ENCODE peak calls at places on chromosome 20, in six cellular contexts. One of them, this sample, is unnamed.

GRCh38 chr20:53598140-53599038 is 4.8 kb upstream of the ZNF217 start:
- DNase-seq in K562: no peak
- DNase-seq in HepG2: no peak
- DNase-seq in A549: no peak
- DNase-seq in WTC11: no peak
- DNase-seq in H1: peak
- DNase-seq in this sample: no peak

GRCh38 chr20:64107736-64108457 is 532 bp upstream of the NPBWR2 start:
- DNase-seq in K562: peak
- DNase-seq in HepG2: no peak
- DNase-seq in A549: no peak
- DNase-seq in WTC11: peak
- DNase-seq in H1: peak
- DNase-seq in this sample: no peak

GRCh38 chr20:62241501-62241900 is 3.2 kb downstream of the OSBPL2 start:
- DNase-seq in K562: no peak
- DNase-seq in HepG2: no peak
- DNase-seq in A549: no peak
- DNase-seq in WTC11: no peak
- DNase-seq in H1: no peak
- DNase-seq in this sample: no peak

GRCh38 chr20:15045246-15045645 is 707.8 kb upstream of the FLRT3 start:
- DNase-seq in K562: no peak
- DNase-seq in HepG2: no peak
- DNase-seq in A549: no peak
- DNase-seq in WTC11: no peak
- DNase-seq in H1: no peak
- DNase-seq in this sample: no peak

GRCh38 chr20:57106030-57106682 is 160.3 kb downstream of the BMP7 start:
- DNase-seq in K562: peak
- DNase-seq in HepG2: no peak
- DNase-seq in A549: no peak
- DNase-seq in WTC11: no peak
- DNase-seq in H1: no peak
- DNase-seq in this sample: no peak

GRCh38 chr20:62512812-62513211 is 37.0 kb upstream of the GATA5 start:
- DNase-seq in K562: no peak
- DNase-seq in HepG2: no peak
- DNase-seq in A549: no peak
- DNase-seq in WTC11: no peak
- DNase-seq in H1: no peak
- DNase-seq in this sample: no peak

GRCh38 chr20:24382330-24382729 is 87.1 kb upstream of the SYNDIG1 start:
- DNase-seq in K562: no peak
- DNase-seq in HepG2: no peak
- DNase-seq in A549: no peak
- DNase-seq in WTC11: no peak
- DNase-seq in H1: no peak
- DNase-seq in this sample: no peak

GRCh38 chr20:51574248-51575033 is 31.9 kb upstream of the NFATC2 start:
- DNase-seq in K562: no peak
- DNase-seq in HepG2: no peak
- DNase-seq in A549: no peak
- DNase-seq in WTC11: no peak
- DNase-seq in H1: no peak
- DNase-seq in this sample: no peak

GRCh38 chr20:8616792-8617191 is 452.1 kb upstream of the PLCB4 start:
- DNase-seq in K562: no peak
- DNase-seq in HepG2: no peak
- DNase-seq in A549: no peak
- DNase-seq in WTC11: no peak
- DNase-seq in H1: no peak
- DNase-seq in this sample: no peak

GRCh38 chr20:2118783-2119182 is 17.2 kb downstream of the STK35 start:
- DNase-seq in K562: peak
- DNase-seq in HepG2: no peak
- DNase-seq in A549: no peak
- DNase-seq in WTC11: no peak
- DNase-seq in H1: no peak
- DNase-seq in this sample: no peak

GRCh38 chr20:18496042-18496441 is 983 bp downstream of the RBBP9 start:
- DNase-seq in K562: no peak
- DNase-seq in HepG2: no peak
- DNase-seq in A549: no peak
- DNase-seq in WTC11: no peak
- DNase-seq in H1: no peak
- DNase-seq in this sample: peak

GRCh38 chr20:56527521-56527920 is 3.0 kb downstream of the FAM209A start:
- DNase-seq in K562: no peak
- DNase-seq in HepG2: no peak
- DNase-seq in A549: no peak
- DNase-seq in WTC11: no peak
- DNase-seq in H1: no peak
- DNase-seq in this sample: no peak

GRCh38 chr20:2521369-2522305 is 12.9 kb upstream of the ZNF343 start:
- DNase-seq in K562: peak
- DNase-seq in HepG2: peak
- DNase-seq in A549: peak
- DNase-seq in WTC11: peak
- DNase-seq in H1: peak
- DNase-seq in this sample: peak

GRCh38 chr20:9250511-9250910 is 181.6 kb downstream of the PLCB4 start:
- DNase-seq in K562: no peak
- DNase-seq in HepG2: no peak
- DNase-seq in A549: no peak
- DNase-seq in WTC11: no peak
- DNase-seq in H1: no peak
- DNase-seq in this sample: no peak

GRCh38 chr20:62080249-62080993 is 14.7 kb upstream of the TAF4 start:
- DNase-seq in K562: no peak
- DNase-seq in HepG2: no peak
- DNase-seq in A549: no peak
- DNase-seq in WTC11: no peak
- DNase-seq in H1: no peak
- DNase-seq in this sample: no peak

GRCh38 chr20:23147964-23148720 is 62.0 kb upstream of the CD93 start:
- DNase-seq in K562: peak
- DNase-seq in HepG2: peak
- DNase-seq in A549: peak
- DNase-seq in WTC11: no peak
- DNase-seq in H1: no peak
- DNase-seq in this sample: peak

GRCh38 chr20:37914672-37915433 is 11.9 kb downstream of the VSTM2L start:
- DNase-seq in K562: no peak
- DNase-seq in HepG2: peak
- DNase-seq in A549: no peak
- DNase-seq in WTC11: peak
- DNase-seq in H1: peak
- DNase-seq in this sample: no peak

GRCh38 chr20:10986586-10986985 is 312.8 kb upstream of the JAG1 start:
- DNase-seq in K562: no peak
- DNase-seq in HepG2: no peak
- DNase-seq in A549: no peak
- DNase-seq in WTC11: no peak
- DNase-seq in H1: no peak
- DNase-seq in this sample: no peak
- TF ChIP-seq JUN in K562: no peak
- TF ChIP-seq JUN in HepG2: no peak
- TF ChIP-seq JUN in A549: no peak
- TF ChIP-seq JUN in WTC11: no peak
- TF ChIP-seq JUN in H1: no peak
- TF ChIP-seq JUN in this sample: no peak

GRCh38 chr20:50054626-50055511 is 58.1 kb downstream of the UBE2V1 start:
- DNase-seq in K562: no peak
- DNase-seq in HepG2: peak
- DNase-seq in A549: no peak
- DNase-seq in WTC11: no peak
- DNase-seq in H1: no peak
- DNase-seq in this sample: no peak
- TF ChIP-seq JUN in K562: no peak
- TF ChIP-seq JUN in HepG2: no peak
- TF ChIP-seq JUN in A549: no peak
- TF ChIP-seq JUN in WTC11: no peak
- TF ChIP-seq JUN in H1: no peak
- TF ChIP-seq JUN in this sample: no peak

DNA sequence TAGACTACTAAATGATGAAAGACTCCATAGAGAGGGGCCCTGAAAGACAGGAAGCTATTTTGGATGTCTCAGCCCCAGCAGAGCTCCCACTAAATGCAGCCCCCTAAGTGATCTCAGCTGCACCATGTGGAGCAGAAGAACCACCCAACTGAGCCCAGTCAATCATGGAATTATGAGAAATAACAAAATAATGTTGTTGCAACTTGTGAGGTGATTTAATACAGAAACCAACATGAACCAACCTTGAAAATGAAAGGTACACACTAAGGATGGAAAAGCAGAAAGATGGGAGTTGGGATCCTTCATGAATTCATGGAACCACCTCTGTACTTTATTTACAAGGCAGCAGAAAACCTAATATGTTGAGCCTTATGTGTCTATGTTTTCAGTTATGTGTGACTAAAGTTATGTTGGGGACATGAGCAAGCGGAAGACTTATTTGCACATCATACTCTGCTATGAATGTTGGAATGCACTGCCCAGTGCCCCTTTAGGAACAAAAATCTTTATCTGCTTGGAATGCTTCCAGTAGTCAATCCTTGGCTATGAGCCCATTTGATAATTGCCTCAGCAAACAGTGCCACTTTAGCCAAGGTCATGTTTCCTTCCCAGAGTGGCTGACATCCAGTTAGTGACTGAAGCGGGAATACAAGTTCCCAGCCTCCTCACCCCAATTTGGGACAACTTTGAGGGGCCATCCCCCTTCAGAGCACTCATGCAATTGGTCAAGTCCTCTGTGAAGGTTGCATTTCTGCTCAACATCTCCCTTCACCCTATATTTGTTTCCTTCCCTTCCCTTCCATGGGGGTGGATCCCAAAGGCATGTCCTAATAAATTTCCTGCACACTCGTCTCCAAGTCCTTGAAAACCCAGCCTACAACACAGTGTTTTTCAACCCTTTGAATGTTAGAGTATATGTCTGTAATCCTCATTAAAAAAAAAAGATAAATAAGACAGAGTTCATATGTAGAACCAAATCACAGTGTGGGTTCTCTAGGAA is 18.4 kb downstream of the TP53RK start:
- DNase-seq in K562: no peak
- DNase-seq in HepG2: peak
- DNase-seq in A549: no peak
- DNase-seq in WTC11: no peak
- DNase-seq in H1: no peak
- DNase-seq in this sample: no peak
- TF ChIP-seq JUN in K562: no peak
- TF ChIP-seq JUN in HepG2: no peak
- TF ChIP-seq JUN in A549: no peak
- TF ChIP-seq JUN in WTC11: no peak
- TF ChIP-seq JUN in H1: no peak
- TF ChIP-seq JUN in this sample: no peak

GRCh38 chr20:59322813-59323469 is 22.5 kb downstream of the EDN3 start:
- DNase-seq in K562: no peak
- DNase-seq in HepG2: no peak
- DNase-seq in A549: no peak
- DNase-seq in WTC11: no peak
- DNase-seq in H1: no peak
- DNase-seq in this sample: no peak

GRCh38 chr20:59322101-59322500 is 21.7 kb downstream of the EDN3 start:
- DNase-seq in K562: no peak
- DNase-seq in HepG2: no peak
- DNase-seq in A549: no peak
- DNase-seq in WTC11: no peak
- DNase-seq in H1: no peak
- DNase-seq in this sample: no peak

GRCh38 chr20:59320850-59321631 is 20.6 kb downstream of the EDN3 start:
- DNase-seq in K562: no peak
- DNase-seq in HepG2: no peak
- DNase-seq in A549: no peak
- DNase-seq in WTC11: no peak
- DNase-seq in H1: no peak
- DNase-seq in this sample: no peak

GRCh38 chr20:59326188-59326587 is 25.8 kb downstream of the EDN3 start:
- DNase-seq in K562: no peak
- DNase-seq in HepG2: no peak
- DNase-seq in A549: no peak
- DNase-seq in WTC11: no peak
- DNase-seq in H1: no peak
- DNase-seq in this sample: no peak

GRCh38 chr20:59324441-59324840 is 24.0 kb downstream of the EDN3 start:
- DNase-seq in K562: no peak
- DNase-seq in HepG2: no peak
- DNase-seq in A549: no peak
- DNase-seq in WTC11: no peak
- DNase-seq in H1: no peak
- DNase-seq in this sample: no peak
- TF ChIP-seq JUN in K562: no peak
- TF ChIP-seq JUN in HepG2: no peak
- TF ChIP-seq JUN in A549: no peak
- TF ChIP-seq JUN in WTC11: no peak
- TF ChIP-seq JUN in H1: no peak
- TF ChIP-seq JUN in this sample: no peak

DNA sequence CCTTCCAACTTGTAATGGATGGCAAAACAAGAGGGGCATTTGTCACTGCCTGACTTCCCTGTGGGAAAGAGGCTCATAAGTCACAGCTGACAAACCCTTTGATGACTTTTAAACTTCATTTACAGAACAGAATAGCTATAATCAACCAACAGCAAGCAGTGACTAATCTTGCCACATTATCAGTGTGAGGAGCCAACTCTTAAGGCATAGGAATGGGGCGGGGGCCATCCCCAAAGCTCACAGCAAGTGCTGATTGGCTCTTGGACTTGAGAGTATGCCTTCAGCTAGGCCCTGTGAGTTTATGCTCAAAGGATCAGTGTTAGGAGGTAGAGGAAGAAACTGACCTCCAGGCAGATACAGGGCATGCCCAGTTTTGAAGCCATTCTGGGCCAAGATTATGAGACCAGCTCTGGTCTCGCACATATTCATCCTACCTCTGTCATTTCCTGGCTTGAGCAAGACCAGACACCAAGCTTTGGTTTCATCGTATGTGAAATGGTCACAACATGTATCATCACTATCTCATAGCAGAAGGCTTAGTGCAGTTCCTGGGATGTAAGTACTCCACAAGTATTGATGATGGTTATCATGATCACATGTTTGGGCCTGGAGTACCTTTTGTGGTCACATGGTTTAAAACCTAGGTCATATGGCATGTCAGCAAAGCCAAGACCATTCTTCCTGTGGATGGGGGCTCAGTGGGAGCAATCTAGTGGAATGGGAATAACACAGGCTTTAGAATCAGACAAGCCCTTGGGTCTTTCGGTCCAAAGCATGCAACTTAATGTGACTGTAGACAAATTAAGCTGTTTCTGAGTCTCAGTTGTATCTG is 49.2 kb downstream of the EIF2S2 start:
- DNase-seq in K562: no peak
- DNase-seq in HepG2: no peak
- DNase-seq in A549: no peak
- DNase-seq in WTC11: no peak
- DNase-seq in H1: no peak
- DNase-seq in this sample: no peak
- TF ChIP-seq JUN in K562: no peak
- TF ChIP-seq JUN in HepG2: no peak
- TF ChIP-seq JUN in A549: no peak
- TF ChIP-seq JUN in WTC11: no peak
- TF ChIP-seq JUN in H1: no peak
- TF ChIP-seq JUN in this sample: no peak